ENCODE peak calls at places on chromosomes 12 and 14, in five cellular contexts. I is dorsolateral prefrontal cortex, C is HFF-Myc, P is astrocyte, U is neural crest cell. O is an unnamed sample.

GRCh38 chr14:38973083-38973700 is 129.8 kb downstream of the SEC23A start:
- DNase-seq in C (no peak), P (no peak), I (no peak), U (no peak), O (no peak)

GRCh38 chr12:50040657-50041056 is 15.4 kb upstream of the RACGAP1 start:
- DNase-seq in U (no peak), P (no peak), C (no peak), I (no peak), O (no peak)

GRCh38 chr12:102702447-102703114 is 214.5 kb downstream of the PAH start:
- DNase-seq in U (peak; percentile 34), I (no peak), C (peak; percentile 32), P (peak; percentile 22), O (no peak)

GRCh38 chr14:103623883-103624482 is 5.0 kb upstream of the KLC1 start:
- DNase-seq in C (no peak), U (no peak), I (no peak), P (no peak), O (no peak)

GRCh38 chr12:41745593-41745992 is 399.1 kb downstream of the GXYLT1 start:
- DNase-seq in P (no peak), C (no peak), U (no peak), I (no peak), O (no peak)

GRCh38 chr12:15118946-15119345 is 102.3 kb downstream of the RERG start:
- DNase-seq in P (no peak), U (no peak), C (no peak), I (no peak), O (no peak)

GRCh38 chr12:57370696-57371095 is 60.1 kb downstream of the R3HDM2 start:
- DNase-seq in C (no peak), U (no peak), P (no peak), I (no peak), O (no peak)

GRCh38 chr12:49621651-49622500 is 1.5 kb upstream of the PRPF40B start:
- DNase-seq in C (no peak), I (no peak), P (no peak), U (no peak), O (no peak)

GRCh38 chr12:106078358-106079025 is 60.3 kb downstream of the NUAK1 start:
- DNase-seq in U (no peak), I (peak; percentile 75), C (no peak), P (peak; percentile 88), O (no peak)

GRCh38 chr12:25811656-25812126 is 146.8 kb upstream of the RASSF8 start:
- DNase-seq in I (no peak), P (peak; percentile 68), C (peak; percentile 46), U (no peak), O (no peak)

GRCh38 chr12:5343711-5344110 is 88.2 kb upstream of the NTF3 start:
- DNase-seq in I (no peak), C (no peak), U (no peak), P (no peak), O (no peak)

GRCh38 chr14:65599375-65599774 is 186.8 kb downstream of the FUT8 start:
- DNase-seq in C (no peak), U (no peak), I (no peak), P (peak; percentile 63), O (no peak)

GRCh38 chr12:11202811-11203210 is 16.1 kb upstream of the TAS2R42 start:
- DNase-seq in C (no peak), I (no peak), P (no peak), U (no peak), O (no peak)

GRCh38 chr12:64824500-64825142 is at the start of gene TBC1D30:
- DNase-seq in I (peak; percentile 34), P (peak; percentile 10), C (no peak), U (peak; percentile 22), O (no peak)

GRCh38 chr14:61547186-61548121 is 147.9 kb upstream of the HIF1A start:
- DNase-seq in U (no peak), C (no peak), I (no peak), P (peak; percentile 89), O (no peak)

GRCh38 chr12:132873724-132874123 is 13.7 kb downstream of the CHFR start:
- DNase-seq in C (no peak), I (no peak), U (no peak), P (no peak), O (no peak)

GRCh38 chr14:100981808-100982207 is 78.3 kb upstream of the RTL1 start:
- DNase-seq in P (peak; percentile 75), I (no peak), U (no peak), C (no peak), O (no peak)

GRCh38 chr12:14701808-14702568 is 5.6 kb upstream of the GUCY2C start:
- DNase-seq in P (no peak), C (no peak), U (no peak), I (no peak), O (no peak)

GRCh38 chr14:102803139-102803538 is 25.9 kb downstream of the TRAF3 start:
- DNase-seq in I (no peak), C (no peak), P (no peak), U (no peak), O (no peak)

GRCh38 chr12:61993734-61994345 is 266.4 kb upstream of the USP15 start:
- DNase-seq in U (no peak), I (no peak), C (peak; percentile 0), P (no peak), O (peak; percentile 20)

GRCh38 chr12:46368684-46369083 is 3.9 kb downstream of the SLC38A2 start:
- DNase-seq in C (no peak), I (no peak), U (no peak), P (no peak), O (no peak)

GRCh38 chr12:54419088-54419887 is at the start of gene ITGA5:
- DNase-seq in I (no peak), P (peak; percentile 51), C (no peak), U (peak; percentile 18), O (no peak)

GRCh38 chr14:104112609-104113571 is 25.5 kb upstream of the KIF26A start:
- DNase-seq in U (no peak), P (no peak), C (no peak), I (no peak), O (no peak)

GRCh38 chr12:17456486-17456885 is 633.5 kb downstream of the RERGL start:
- DNase-seq in P (peak; percentile 0), C (no peak), U (no peak), I (no peak), O (no peak)

GRCh38 chr12:71755146-71755892 is 656 bp downstream of the RAB21 start:
- DNase-seq in C (no peak), I (no peak), U (no peak), P (peak; percentile 61), O (no peak)

GRCh38 chr12:125561-125960 is 59.0 kb downstream of the IQSEC3 start:
- DNase-seq in C (no peak), P (no peak), U (no peak), I (no peak), O (no peak)

O was measured in NCI-H1930.